ENCODE peak calls at places on chromosomes 4 and X, in seven cellular contexts. One of them, this sample, is unnamed.
A peak's percentile ranks its signal among the peaks of the same experiment; 100 is the strongest.

GRCh38 chr4:143300860-143301259 is 35.8 kb upstream of the GAB1 start:
- DNase-seq in BE2C: no peak
- DNase-seq in EL: no peak
- DNase-seq in CD4-positive, alpha-beta T cell: no peak
- DNase-seq in GM19239: no peak
- DNase-seq in T follicular helper cell: no peak
- DNase-seq in Kasumi-1: no peak
- DNase-seq in this sample: no peak

GRCh38 chr4:143381171-143382118 is 44.8 kb downstream of the GAB1 start:
- DNase-seq in CD4-positive, alpha-beta T cell: no peak
- DNase-seq in BE2C: no peak
- DNase-seq in GM19239: no peak
- DNase-seq in EL: peak; percentile 89
- DNase-seq in T follicular helper cell: no peak
- DNase-seq in Kasumi-1: no peak
- DNase-seq in this sample: peak; percentile 94

GRCh38 chr4:2256156-2256731 is 5.7 kb downstream of the MXD4 start:
- DNase-seq in T follicular helper cell: no peak
- DNase-seq in GM19239: no peak
- DNase-seq in EL: no peak
- DNase-seq in Kasumi-1: no peak
- DNase-seq in CD4-positive, alpha-beta T cell: no peak
- DNase-seq in BE2C: no peak
- DNase-seq in this sample: peak; percentile 43

GRCh38 chr4:1207157-1207470 is 34.7 kb upstream of the SPON2 start:
- DNase-seq in CD4-positive, alpha-beta T cell: no peak
- DNase-seq in T follicular helper cell: no peak
- DNase-seq in GM19239: no peak
- DNase-seq in BE2C: peak; percentile 6
- DNase-seq in EL: no peak
- DNase-seq in Kasumi-1: no peak
- DNase-seq in this sample: no peak

GRCh38 chr4:5203925-5204324 is 152.6 kb downstream of the STK32B start:
- DNase-seq in T follicular helper cell: no peak
- DNase-seq in BE2C: no peak
- DNase-seq in GM19239: no peak
- DNase-seq in Kasumi-1: no peak
- DNase-seq in EL: no peak
- DNase-seq in CD4-positive, alpha-beta T cell: no peak
- DNase-seq in this sample: no peak

GRCh38 chrX:154013614-154014360 is 5.9 kb downstream of the IRAK1 start:
- DNase-seq in EL: peak; percentile 30
- DNase-seq in BE2C: peak; percentile 53
- DNase-seq in CD4-positive, alpha-beta T cell: peak; percentile 37
- DNase-seq in GM19239: no peak
- DNase-seq in Kasumi-1: peak; percentile 24
- DNase-seq in T follicular helper cell: no peak
- DNase-seq in this sample: no peak

GRCh38 chr4:139558235-139559094 is 2.4 kb upstream of the SETD7 start:
- DNase-seq in EL: no peak
- DNase-seq in T follicular helper cell: no peak
- DNase-seq in BE2C: no peak
- DNase-seq in GM19239: no peak
- DNase-seq in Kasumi-1: no peak
- DNase-seq in CD4-positive, alpha-beta T cell: no peak
- DNase-seq in this sample: no peak

GRCh38 chrX:104330966-104331365 is 76.2 kb upstream of the ESX1 start:
- DNase-seq in GM19239: no peak
- DNase-seq in T follicular helper cell: no peak
- DNase-seq in BE2C: no peak
- DNase-seq in CD4-positive, alpha-beta T cell: no peak
- DNase-seq in EL: peak; percentile 85
- DNase-seq in Kasumi-1: no peak
- DNase-seq in this sample: no peak

GRCh38 chr4:45621926-45622325 is 501.9 kb downstream of the GABRG1 start:
- DNase-seq in EL: no peak
- DNase-seq in T follicular helper cell: no peak
- DNase-seq in CD4-positive, alpha-beta T cell: no peak
- DNase-seq in Kasumi-1: no peak
- DNase-seq in BE2C: no peak
- DNase-seq in GM19239: no peak
- DNase-seq in this sample: no peak

GRCh38 chr4:150130953-150131352 is 52.7 kb downstream of the DCLK2 start:
- DNase-seq in CD4-positive, alpha-beta T cell: no peak
- DNase-seq in BE2C: no peak
- DNase-seq in Kasumi-1: no peak
- DNase-seq in T follicular helper cell: no peak
- DNase-seq in GM19239: no peak
- DNase-seq in EL: peak; percentile 62
- DNase-seq in this sample: no peak

GRCh38 chrX:153882086-153882498 is 3.9 kb downstream of the L1CAM start:
- DNase-seq in BE2C: peak; percentile 74
- DNase-seq in GM19239: no peak
- DNase-seq in T follicular helper cell: no peak
- DNase-seq in EL: peak; percentile 75
- DNase-seq in CD4-positive, alpha-beta T cell: no peak
- DNase-seq in Kasumi-1: no peak
- DNase-seq in this sample: no peak

GRCh38 chr4:147530723-147531122 is 49.8 kb downstream of the EDNRA start:
- DNase-seq in Kasumi-1: no peak
- DNase-seq in CD4-positive, alpha-beta T cell: no peak
- DNase-seq in BE2C: no peak
- DNase-seq in GM19239: no peak
- DNase-seq in EL: peak; percentile 72
- DNase-seq in T follicular helper cell: no peak
- DNase-seq in this sample: no peak

GRCh38 chr4:168451744-168452394 is 28.4 kb downstream of the DDX60L start:
- DNase-seq in T follicular helper cell: no peak
- DNase-seq in CD4-positive, alpha-beta T cell: no peak
- DNase-seq in GM19239: no peak
- DNase-seq in EL: peak; percentile 87
- DNase-seq in BE2C: no peak
- DNase-seq in Kasumi-1: no peak
- DNase-seq in this sample: no peak

GRCh38 chr4:182604161-182604591 is 313.0 kb downstream of the DCTD start:
- DNase-seq in GM19239: no peak
- DNase-seq in EL: peak; percentile 74
- DNase-seq in Kasumi-1: no peak
- DNase-seq in CD4-positive, alpha-beta T cell: no peak
- DNase-seq in BE2C: no peak
- DNase-seq in T follicular helper cell: no peak
- DNase-seq in this sample: no peak

GRCh38 chr4:183905593-183906485 is 732 bp downstream of the STOX2 start:
- DNase-seq in GM19239: no peak
- DNase-seq in EL: no peak
- DNase-seq in CD4-positive, alpha-beta T cell: no peak
- DNase-seq in T follicular helper cell: no peak
- DNase-seq in BE2C: peak; percentile 70
- DNase-seq in Kasumi-1: peak; percentile 9
- DNase-seq in this sample: peak; percentile 19

GRCh38 chrX:115913575-115913974 is 257.0 kb upstream of the AGTR2 start:
- DNase-seq in GM19239: no peak
- DNase-seq in EL: no peak
- DNase-seq in BE2C: no peak
- DNase-seq in Kasumi-1: no peak
- DNase-seq in CD4-positive, alpha-beta T cell: no peak
- DNase-seq in T follicular helper cell: no peak
- DNase-seq in this sample: no peak

GRCh38 chr4:41535911-41536361 is 2.0 kb upstream of the LIMCH1 start:
- DNase-seq in Kasumi-1: no peak
- DNase-seq in EL: no peak
- DNase-seq in T follicular helper cell: no peak
- DNase-seq in CD4-positive, alpha-beta T cell: no peak
- DNase-seq in GM19239: no peak
- DNase-seq in BE2C: no peak
- DNase-seq in this sample: no peak

GRCh38 chr4:91065117-91065516 is 937.9 kb downstream of the CCSER1 start:
- DNase-seq in T follicular helper cell: no peak
- DNase-seq in Kasumi-1: no peak
- DNase-seq in CD4-positive, alpha-beta T cell: no peak
- DNase-seq in EL: no peak
- DNase-seq in GM19239: no peak
- DNase-seq in BE2C: no peak
- DNase-seq in this sample: no peak

GRCh38 chr4:20178902-20179576 is 72.7 kb upstream of the SLIT2 start:
- DNase-seq in Kasumi-1: no peak
- DNase-seq in EL: no peak
- DNase-seq in GM19239: no peak
- DNase-seq in T follicular helper cell: no peak
- DNase-seq in BE2C: no peak
- DNase-seq in CD4-positive, alpha-beta T cell: no peak
- DNase-seq in this sample: no peak

GRCh38 chr4:13081830-13082229 is 402.3 kb downstream of the RAB28 start:
- DNase-seq in BE2C: no peak
- DNase-seq in Kasumi-1: no peak
- DNase-seq in EL: no peak
- DNase-seq in CD4-positive, alpha-beta T cell: no peak
- DNase-seq in T follicular helper cell: no peak
- DNase-seq in GM19239: no peak
- DNase-seq in this sample: no peak

GRCh38 chr4:121764702-121765367 is at the start of gene SMIM43:
- DNase-seq in EL: peak; percentile 20
- DNase-seq in CD4-positive, alpha-beta T cell: no peak
- DNase-seq in BE2C: no peak
- DNase-seq in Kasumi-1: no peak
- DNase-seq in GM19239: no peak
- DNase-seq in T follicular helper cell: no peak
- DNase-seq in this sample: no peak

GRCh38 chr4:121138014-121138413 is 26.1 kb downstream of the TNIP3 start:
- DNase-seq in EL: no peak
- DNase-seq in GM19239: no peak
- DNase-seq in BE2C: no peak
- DNase-seq in Kasumi-1: no peak
- DNase-seq in CD4-positive, alpha-beta T cell: no peak
- DNase-seq in T follicular helper cell: no peak
- DNase-seq in this sample: no peak

This sample was measured in uterus.